ENCODE peak calls at places on chromosome 7, in five cellular contexts. I, E, Q, B and A are unnamed samples.

GRCh38 chr7:150400779-150401423 is 21.8 kb downstream of the ZNF775 start:
- DNase-seq in I (no peak), E (no peak), Q (no peak), B (no peak), A (no peak)

GRCh38 chr7:29637374-29637773 is 73.7 kb downstream of the PRR15 start:
- DNase-seq in I (no peak), E (no peak), Q (no peak), B (no peak), A (no peak)

GRCh38 chr7:125605241-125605640 is 675.6 kb upstream of the POT1 start:
- DNase-seq in I (no peak), E (peak; percentile 0), Q (peak; percentile 16), B (no peak), A (no peak)

GRCh38 chr7:98360221-98361124 is 40.4 kb downstream of the BAIAP2L1 start:
- DNase-seq in I (no peak), E (no peak), Q (no peak), B (peak; percentile 58), A (no peak)

GRCh38 chr7:117971581-117972244 is 98.5 kb upstream of the CTTNBP2 start:
- DNase-seq in I (no peak), E (no peak), Q (no peak), B (no peak), A (no peak)

GRCh38 chr7:2613926-2614613 is 17.7 kb upstream of the TTYH3 start:
- DNase-seq in I (no peak), E (peak; percentile 74), Q (no peak), B (no peak), A (no peak)

GRCh38 chr7:157566631-157567006 is 229.8 kb downstream of the DNAJB6 start:
- DNase-seq in I (no peak), E (no peak), Q (no peak), B (no peak), A (no peak)

GRCh38 chr7:36190447-36191291 is 37.6 kb downstream of the EEPD1 start:
- DNase-seq in I (no peak), E (no peak), Q (no peak), B (no peak), A (no peak)

GRCh38 chr7:91892821-91893340 is 12.4 kb upstream of the MTERF1 start:
- DNase-seq in I (peak; percentile 21), E (peak; percentile 54), Q (peak; percentile 36), B (no peak), A (no peak)

GRCh38 chr7:80259-81236 is 111.8 kb upstream of the FAM20C start:
- DNase-seq in I (no peak), E (no peak), Q (no peak), B (no peak), A (no peak)

GRCh38 chr7:24842029-24842428 is 84.8 kb upstream of the GSDME start:
- DNase-seq in I (no peak), E (no peak), Q (no peak), B (no peak), A (no peak)

GRCh38 chr7:132343196-132343595 is 233.1 kb downstream of the PLXNA4 start:
- DNase-seq in I (no peak), E (no peak), Q (no peak), B (no peak), A (no peak)

GRCh38 chr7:130409067-130409721 is 28.9 kb downstream of the CPA1 start:
- DNase-seq in I (no peak), E (no peak), Q (no peak), B (no peak), A (no peak)

GRCh38 chr7:46814516-46815250 is 767.2 kb downstream of the TNS3 start:
- DNase-seq in I (no peak), E (peak; percentile 43), Q (no peak), B (no peak), A (no peak)

GRCh38 chr7:157556339-157556944 is 219.6 kb downstream of the DNAJB6 start:
- DNase-seq in I (no peak), E (no peak), Q (no peak), B (no peak), A (no peak)

GRCh38 chr7:138797715-138798320 is at the start of the genes ATP6V0A4 and TMEM213:
- DNase-seq in I (no peak), E (no peak), Q (no peak), B (peak; percentile 81), A (no peak)
- H4K20me1 ChIP-seq in I (no peaks in the 10 kb centered on the region), E (no peaks in the 10 kb centered on the region), Q (no peaks in the 10 kb centered on the region), B (no peaks in the 10 kb centered on the region), A (no peaks in the 10 kb centered on the region)

GRCh38 chr7:27203964-27204594 is 4.2 kb upstream of the HOXA13 start:
- DNase-seq in I (no peak), E (no peak), Q (no peak), B (no peak), A (no peak)

GRCh38 chr7:27202018-27202740 is 2.3 kb upstream of the HOXA13 start:
- DNase-seq in I (no peak), E (no peak), Q (no peak), B (no peak), A (no peak)

GRCh38 chr7:27204851-27205322 is 5.0 kb upstream of the HOXA13 start:
- DNase-seq in I (no peak), E (peak; percentile 64), Q (no peak), B (peak; percentile 46), A (no peak)

GRCh38 chr7:27202741-27203134 is 2.8 kb upstream of the HOXA13 start:
- DNase-seq in I (no peak), E (no peak), Q (no peak), B (no peak), A (no peak)

GRCh38 chr7:27203378-27203953 is 3.6 kb upstream of the HOXA13 start:
- DNase-seq in I (no peak), E (no peak), Q (no peak), B (no peak), A (no peak)
- TF ChIP-seq EZH2 in I (no peak), E (no peak), Q (no peak), B (no peak), A (no peak)

GRCh38 chr7:121385800-121386179 is 10.3 kb downstream of the FAM3C start:
- DNase-seq in I (no peak), E (no peak), Q (peak; percentile 9), B (no peak), A (peak; percentile 72)
- H4K20me1 ChIP-seq in I (peaks cover 87% of the 10 kb centered on the region), E (peaks cover 9% of the 10 kb centered on the region), Q (no peaks in the 10 kb centered on the region), B (peaks cover 6% of the 10 kb centered on the region), A (peaks cover 10% of the 10 kb centered on the region)

GRCh38 chr7:27237735-27238334 is 4.8 kb upstream of the EVX1 start:
- DNase-seq in I (no peak), E (peak; percentile 87), Q (peak; percentile 64), B (no peak), A (no peak)

GRCh38 chr7:27238979-27239779 is 3.4 kb upstream of the EVX1 start:
- DNase-seq in I (no peak), E (no peak), Q (no peak), B (peak; percentile 56), A (no peak)

GRCh38 chr7:27236053-27236410 is 6.6 kb upstream of the EVX1 start:
- DNase-seq in I (no peak), E (no peak), Q (no peak), B (peak; percentile 50), A (no peak)

GRCh38 chr7:27239780-27240731 is 2.5 kb upstream of the EVX1 start:
- DNase-seq in I (no peak), E (no peak), Q (no peak), B (no peak), A (no peak)

DNA sequence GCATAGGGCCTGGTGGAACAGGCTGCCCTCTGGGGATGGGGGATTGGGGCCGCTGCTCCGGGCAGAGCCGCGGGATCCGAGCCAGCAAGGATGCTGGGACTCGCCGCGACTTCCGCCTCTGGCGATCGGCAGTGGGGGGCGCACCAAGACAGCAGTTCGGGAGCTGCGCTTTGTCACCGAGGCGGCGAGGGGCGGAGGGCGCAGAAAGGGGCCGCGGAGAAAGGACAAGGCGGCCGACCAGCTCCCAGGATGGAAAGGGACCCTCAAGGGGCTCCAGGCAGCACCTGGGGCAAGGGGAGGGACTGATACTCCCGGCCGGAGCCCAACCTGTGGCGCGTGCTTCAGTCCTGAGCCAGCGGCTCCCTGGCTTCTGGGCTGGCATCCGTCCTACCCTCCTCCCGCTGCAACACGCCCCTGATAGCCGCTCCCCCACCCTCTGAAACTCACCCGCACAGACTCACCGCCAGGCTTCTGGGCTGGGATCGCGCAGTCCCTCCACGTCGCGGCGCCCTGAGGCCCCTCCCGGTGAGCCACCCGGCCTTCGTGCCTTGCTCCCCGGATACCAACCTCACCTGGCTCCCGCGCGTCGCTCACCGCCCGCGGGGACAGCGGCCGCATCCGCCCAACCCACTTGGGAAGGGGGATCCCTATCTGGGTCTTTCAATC is 7.1 kb upstream of the EVX1 start:
- DNase-seq in I (peak; percentile 16), E (peak; percentile 59), Q (peak; percentile 37), B (peak; percentile 87), A (no peak)
- TF ChIP-seq EZH2 in I (no peak), E (no peak), Q (no peak), B (peak; percentile 96), A (no peak)

DNA sequence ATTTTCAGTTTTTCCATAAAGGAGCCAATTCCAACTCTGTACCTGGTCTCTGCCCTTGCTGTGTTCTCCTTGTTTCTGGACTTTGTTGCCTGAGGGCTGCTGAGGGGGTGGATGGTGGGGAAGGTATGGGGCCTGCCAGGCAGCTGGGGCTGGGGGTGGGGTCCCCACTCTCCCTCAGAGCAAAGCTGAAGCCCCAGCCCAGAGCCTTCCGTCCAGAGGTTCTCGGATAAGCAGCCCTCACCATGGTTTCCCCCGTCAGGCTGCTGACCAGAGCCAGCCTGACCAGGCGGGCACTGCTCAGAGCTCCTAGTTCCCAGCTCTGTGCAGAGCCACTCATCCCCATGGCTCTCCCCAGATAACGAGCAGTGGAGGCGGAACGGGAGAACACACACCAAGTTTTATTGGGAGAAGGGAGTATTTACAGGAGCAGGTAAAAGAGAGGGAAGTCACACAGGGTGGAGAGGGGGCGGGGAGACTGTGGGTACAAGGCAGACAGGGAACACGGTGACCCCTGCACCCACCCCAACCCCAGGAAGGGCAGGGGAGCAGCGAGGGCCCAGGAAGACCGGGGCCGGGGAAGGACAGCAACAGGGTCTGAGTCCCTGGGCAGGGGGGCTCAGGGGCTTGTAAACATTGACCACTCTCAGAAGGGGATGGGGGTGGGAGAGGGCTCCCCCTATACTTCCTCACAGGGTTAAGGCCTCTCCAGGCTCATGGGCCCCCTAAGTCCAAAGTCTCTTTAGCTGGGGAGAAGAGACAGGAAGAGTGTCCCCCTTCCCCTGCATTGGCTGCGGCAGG is 5.8 kb downstream of the GNB2 start:
- DNase-seq in I (no peak), E (peak; percentile 23), Q (no peak), B (no peak), A (no peak)
- H4K20me1 ChIP-seq in I (no peaks in the 10 kb centered on the region), E (no peaks in the 10 kb centered on the region), Q (no peaks in the 10 kb centered on the region), B (no peaks in the 10 kb centered on the region), A (no peaks in the 10 kb centered on the region)

GRCh38 chr7:128365432-128365831 is 3.9 kb upstream of the PRRT4 start:
- DNase-seq in I (no peak), E (no peak), Q (no peak), B (no peak), A (no peak)

GRCh38 chr7:128366290-128366689 is 4.8 kb upstream of the PRRT4 start:
- DNase-seq in I (no peak), E (no peak), Q (peak; percentile 81), B (no peak), A (no peak)

GRCh38 chr7:128363261-128363721 is 1.8 kb upstream of the PRRT4 start:
- DNase-seq in I (no peak), E (no peak), Q (no peak), B (no peak), A (no peak)

GRCh38 chr7:128362670-128363069 is 1.2 kb upstream of the PRRT4 start:
- DNase-seq in I (no peak), E (peak; percentile 79), Q (peak; percentile 73), B (no peak), A (no peak)

GRCh38 chr7:128364166-128364565 is 2.7 kb upstream of the PRRT4 start:
- DNase-seq in I (no peak), E (no peak), Q (no peak), B (no peak), A (no peak)
- TF ChIP-seq EZH2 in I (no peak), E (no peak), Q (no peak), B (no peak), A (no peak)